ENCODE peak calls at places on chromosomes 4 and X, in seven cellular contexts. G, H, W, P, N, X and O are unnamed samples.

GRCh38 chr4:52372269-52372668 is 286.8 kb downstream of the USP46 start:
- DNase-seq in G (no peak), H (no peak), W (no peak), P (no peak), N (no peak), X (no peak), O (no peak)

GRCh38 chr4:78517050-78517652 is 34.4 kb upstream of the ANXA3 start:
- DNase-seq in G (no peak), H (no peak), W (peak; percentile 23), P (no peak), N (no peak), X (peak; percentile 11), O (no peak)

GRCh38 chr4:82865592-82865991 is 25.4 kb downstream of the SEC31A start:
- DNase-seq in G (no peak), H (no peak), W (no peak), P (no peak), N (no peak), X (peak; percentile 27), O (no peak)

GRCh38 chr4:188127157-188127874 is 11.9 kb upstream of the TRIML1 start:
- DNase-seq in G (no peak), H (peak; percentile 86), W (no peak), P (no peak), N (no peak), X (no peak), O (no peak)

GRCh38 chr4:878796-879729 is 53.1 kb downstream of the GAK start:
- DNase-seq in G (no peak), H (no peak), W (no peak), P (no peak), N (no peak), X (no peak), O (no peak)

GRCh38 chr4:52248836-52249235 is 197.7 kb downstream of the SPATA18 start:
- DNase-seq in G (no peak), H (no peak), W (no peak), P (no peak), N (no peak), X (no peak), O (no peak)

GRCh38 chrX:118566359-118566758 is 70.7 kb downstream of the DOCK11 start:
- DNase-seq in G (no peak), H (no peak), W (no peak), P (no peak), N (no peak), X (no peak), O (no peak)

GRCh38 chrX:64975491-64975890 is 759 bp downstream of the ZC4H2 start:
- DNase-seq in G (peak; percentile 80), H (no peak), W (no peak), P (peak; percentile 28), N (peak; percentile 5), X (peak; percentile 2), O (no peak)

GRCh38 chrX:103442536-103442901 is 66.2 kb downstream of the BEX3 start:
- DNase-seq in G (no peak), H (no peak), W (no peak), P (no peak), N (no peak), X (no peak), O (no peak)

GRCh38 chr4:104860227-104861123 is 286.2 kb upstream of the TET2 start:
- DNase-seq in G (no peak), H (peak; percentile 76), W (peak; percentile 27), P (peak; percentile 29), N (peak; percentile 70), X (peak; percentile 62), O (peak; percentile 22)

GRCh38 chrX:71107245-71107644 is 705 bp upstream of the CXorf65 start:
- DNase-seq in G (no peak), H (no peak), W (no peak), P (no peak), N (no peak), X (no peak), O (no peak)

GRCh38 chr4:7121861-7122653 is 54.2 kb upstream of the GRPEL1 start:
- DNase-seq in G (no peak), H (no peak), W (no peak), P (no peak), N (no peak), X (no peak), O (no peak)

GRCh38 chr4:150818661-150819060 is 196.4 kb downstream of the LRBA start:
- DNase-seq in G (no peak), H (no peak), W (no peak), P (no peak), N (no peak), X (no peak), O (no peak)

GRCh38 chrX:49177873-49178480 is 6.3 kb downstream of the PLP2 start:
- DNase-seq in G (no peak), H (no peak), W (no peak), P (no peak), N (no peak), X (no peak), O (no peak)

GRCh38 chr4:101339332-101339731 is 8.0 kb downstream of the PPP3CA start:
- DNase-seq in G (no peak), H (no peak), W (no peak), P (no peak), N (no peak), X (no peak), O (no peak)

GRCh38 chr4:8919651-8920288 is 48.1 kb upstream of the HMX1 start:
- DNase-seq in G (peak; percentile 54), H (no peak), W (no peak), P (peak; percentile 21), N (peak; percentile 3), X (no peak), O (no peak)

GRCh38 chr4:78543424-78544238 is 7.9 kb upstream of the ANXA3 start:
- DNase-seq in G (no peak), H (no peak), W (no peak), P (no peak), N (no peak), X (no peak), O (no peak)

GRCh38 chrX:129792586-129793291 is 13.0 kb downstream of the SASH3 start:
- DNase-seq in G (peak; percentile 50), H (no peak), W (no peak), P (no peak), N (no peak), X (no peak), O (no peak)

DNA sequence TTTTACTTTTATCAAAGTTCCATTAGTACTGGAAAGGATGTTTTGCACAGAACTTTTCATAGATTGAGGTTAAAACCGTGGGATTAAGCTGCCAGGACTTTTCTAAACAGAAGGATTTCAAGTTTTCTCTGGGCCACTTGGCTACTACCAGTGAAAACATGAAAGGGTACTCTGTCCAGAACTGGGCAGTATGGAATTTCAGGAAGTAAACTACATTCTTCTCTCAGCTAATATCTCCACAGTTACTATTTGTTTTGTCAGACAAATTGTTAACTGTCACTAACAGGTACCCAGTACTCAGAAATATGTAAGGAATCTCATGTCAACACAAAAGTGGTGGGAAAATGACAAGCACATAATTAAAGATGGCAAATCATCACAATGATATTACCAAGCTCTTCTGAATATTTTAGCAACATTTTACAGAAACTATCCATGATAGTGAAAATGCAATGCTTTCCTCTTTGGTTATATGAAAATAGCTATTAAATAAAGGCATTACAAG is 454.4 kb downstream of the C4orf33 start:
- DNase-seq in G (no peak), H (no peak), W (no peak), P (no peak), N (no peak), X (peak; percentile 47), O (no peak)
- TF ChIP-seq POLR2AphosphoS5 in G (no peak), H (no peak), W (no peak), P (no peak), N (no peak), X (no peak), O (no peak)

DNA sequence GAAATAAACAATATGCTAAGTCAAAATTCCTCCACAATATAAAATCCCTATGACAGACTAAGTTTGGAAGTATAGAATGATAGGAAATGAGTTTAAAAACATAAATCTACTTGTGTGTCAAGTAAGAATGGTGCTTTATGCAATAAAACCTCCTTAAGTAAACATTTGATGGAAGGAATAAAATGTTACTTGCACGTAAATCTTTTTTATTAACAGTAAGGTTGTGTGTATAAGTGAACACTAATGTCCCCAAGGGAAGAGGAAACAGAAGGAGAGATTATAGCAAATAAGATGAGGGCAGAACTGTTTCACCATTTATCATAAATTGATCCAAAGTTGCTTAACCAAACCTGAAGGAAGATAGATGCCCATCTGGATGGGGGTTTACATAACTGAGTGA is 86.8 kb downstream of the FRMPD4 start:
- DNase-seq in G (no peak), H (no peak), W (no peak), P (no peak), N (no peak), X (no peak), O (no peak)
- TF ChIP-seq POLR2A in G (no peak), H (no peak), W (no peak), P (no peak), N (no peak), X (no peak), O (no peak)

GRCh38 chr4:16000708-16001483 is 37.9 kb upstream of the FGFBP2 start:
- DNase-seq in G (no peak), H (no peak), W (no peak), P (no peak), N (no peak), X (no peak), O (no peak)

GRCh38 chr4:15996773-15997172 is 33.8 kb upstream of the FGFBP2 start:
- DNase-seq in G (no peak), H (no peak), W (no peak), P (no peak), N (no peak), X (no peak), O (no peak)

GRCh38 chr4:15995826-15996225 is 32.9 kb upstream of the FGFBP2 start:
- DNase-seq in G (no peak), H (no peak), W (no peak), P (no peak), N (no peak), X (no peak), O (no peak)

GRCh38 chr4:16005671-16006070 is 42.7 kb upstream of the FGFBP2 start:
- DNase-seq in G (no peak), H (no peak), W (no peak), P (no peak), N (no peak), X (no peak), O (no peak)

GRCh38 chr4:16001484-16001858 is 38.5 kb upstream of the FGFBP2 start:
- DNase-seq in G (no peak), H (peak; percentile 61), W (peak; percentile 62), P (peak; percentile 48), N (peak; percentile 35), X (peak; percentile 43), O (peak; percentile 47)
- TF ChIP-seq POLR2AphosphoS5 in G (no peak), H (no peak), W (no peak), P (peak; percentile 50), N (peak; percentile 43), X (no peak), O (no peak)

GRCh38 chrX:109534933-109535332 is 1.7 kb upstream of the NXT2 start:
- DNase-seq in G (no peak), H (no peak), W (no peak), P (no peak), N (no peak), X (no peak), O (no peak)

GRCh38 chrX:109533631-109534030 is 3.0 kb upstream of the NXT2 start:
- DNase-seq in G (no peak), H (no peak), W (no peak), P (no peak), N (no peak), X (no peak), O (no peak)

GRCh38 chrX:109536439-109537323 is at the start of gene NXT2:
- DNase-seq in G (peak; percentile 96), H (peak; percentile 88), W (peak; percentile 94), P (peak; percentile 90), N (peak; percentile 86), X (peak; percentile 83), O (peak; percentile 45)

GRCh38 chrX:109535578-109535977 is 1.1 kb upstream of the NXT2 start:
- DNase-seq in G (no peak), H (no peak), W (no peak), P (no peak), N (no peak), X (no peak), O (no peak)

GRCh38 chrX:109537324-109537665 is 651 bp downstream of the NXT2 start:
- DNase-seq in G (no peak), H (no peak), W (peak; percentile 10), P (peak; percentile 49), N (peak; percentile 65), X (peak; percentile 61), O (no peak)
- TF ChIP-seq POLR2A in G (no peak), H (no peak), W (no peak), P (no peak), N (no peak), X (no peak), O (no peak)